ENCODE peak calls at places on chromosomes 13 and 19, in nine cellular contexts. A, P, B, U, X, H, Z, R and J are unnamed samples. For H4K20me1, the result is how much of the 10 kb centered on the place peaks cover.

GRCh38 chr13:50080158-50080855 is 65.1 kb downstream of the KCNRG start:
- DNase-seq in X (no peak), H (peak), Z (peak), R (peak), B (peak), P (peak), U (no peak), A (peak), J (peak)

GRCh38 chr19:45632468-45633196 is 6.6 kb downstream of the EML2 start:
- DNase-seq in P (peak), X (peak), B (peak), R (no peak), H (peak), Z (peak), U (peak), A (peak), J (peak)

GRCh38 chr13:31742102-31742695 is 2.9 kb downstream of the RXFP2 start:
- DNase-seq in U (peak), A (peak), X (peak), P (peak), Z (peak), H (peak), B (peak), R (peak), J (peak)

GRCh38 chr19:34319785-34320184 is 45.2 kb upstream of the GPI start:
- DNase-seq in Z (no peak), B (no peak), X (no peak), A (no peak), P (no peak), U (no peak), R (no peak), H (no peak), J (no peak)

GRCh38 chr19:14580623-14581237 is 2.2 kb upstream of the CLEC17A start:
- DNase-seq in X (no peak), P (no peak), U (no peak), B (no peak), A (no peak), Z (no peak), R (no peak), H (no peak), J (peak)

GRCh38 chr13:19055611-19056010 is 126.0 kb downstream of the TUBA3C start:
- DNase-seq in Z (no peak), U (no peak), A (no peak), B (no peak), H (no peak), P (no peak), R (no peak), X (no peak), J (no peak)

GRCh38 chr13:36736119-36736726 is 62.4 kb downstream of the SERTM1 start:
- DNase-seq in U (peak), R (peak), H (peak), P (peak), Z (peak), X (peak), A (peak), B (peak), J (peak)

GRCh38 chr19:10685210-10685609 is 16.0 kb upstream of the QTRT1 start:
- DNase-seq in H (no peak), X (no peak), A (no peak), U (no peak), P (no peak), R (no peak), Z (no peak), B (no peak), J (no peak)

GRCh38 chr13:52600666-52601065 is 41.6 kb upstream of the HNRNPA1L2 start:
- DNase-seq in U (no peak), P (peak), B (no peak), X (no peak), R (no peak), Z (no peak), H (no peak), A (no peak), J (no peak)

GRCh38 chr19:41882568-41883462 is at the start of gene ARHGEF1:
- DNase-seq in U (no peak), X (peak), H (peak), P (peak), A (peak), Z (peak), R (peak), B (peak), J (peak)

GRCh38 chr13:66397133-66397532 is 833.0 kb downstream of the PCDH9 start:
- DNase-seq in B (no peak), Z (no peak), H (no peak), X (no peak), U (no peak), P (no peak), A (no peak), R (no peak), J (no peak)

GRCh38 chr19:45522010-45522941 is 15.0 kb downstream of the VASP start:
- DNase-seq in A (no peak), Z (no peak), P (no peak), U (no peak), X (no peak), B (no peak), R (no peak), H (no peak), J (no peak)

GRCh38 chr19:13985771-13986347 is 20.3 kb downstream of the RFX1 start:
- DNase-seq in B (no peak), U (no peak), H (peak), X (no peak), A (no peak), R (peak), P (no peak), Z (no peak), J (peak)

GRCh38 chr19:7456964-7457541 is 31.8 kb downstream of the PEX11G start:
- DNase-seq in H (no peak), U (peak), B (no peak), R (no peak), Z (no peak), A (no peak), X (peak), P (peak), J (no peak)

GRCh38 chr19:9958451-9958850 is 22.1 kb upstream of the OLFM2 start:
- DNase-seq in X (no peak), R (no peak), P (peak), B (no peak), A (no peak), U (no peak), Z (no peak), H (no peak), J (no peak)

GRCh38 chr13:101767096-101767495 is 314.6 kb downstream of the ITGBL1 start:
- DNase-seq in Z (no peak), R (no peak), P (no peak), H (no peak), U (no peak), X (no peak), B (no peak), A (no peak), J (no peak)

GRCh38 chr19:27660428-27660827 is 1552.5 kb downstream of the UQCRFS1 start:
- DNase-seq in P (no peak), H (no peak), B (no peak), X (no peak), R (no peak), A (no peak), U (no peak), Z (no peak), J (no peak)

GRCh38 chr13:27280009-27280646 is 9.5 kb downstream of the RASL11A start:
- DNase-seq in U (no peak), Z (no peak), B (no peak), H (no peak), R (no peak), P (no peak), X (peak), A (no peak), J (no peak)

GRCh38 chr13:77124423-77124822 is 97.5 kb upstream of the FBXL3 start:
- DNase-seq in U (no peak), H (no peak), B (no peak), Z (no peak), P (no peak), A (no peak), X (no peak), R (no peak), J (no peak)

GRCh38 chr13:23020246-23020843 is 160.4 kb upstream of the SGCG start:
- DNase-seq in P (peak), A (peak), X (peak), R (peak), H (peak), B (peak), Z (peak), U (peak), J (peak)

GRCh38 chr13:45847554-45848224 is 3.9 kb downstream of the SIAH3 start:
- DNase-seq in R (peak), X (no peak), U (no peak), H (no peak), A (no peak), P (no peak), B (peak), Z (no peak), J (no peak)

GRCh38 chr19:33755314-33756020 is 41.2 kb upstream of the KCTD15 start:
- DNase-seq in A (peak), Z (no peak), X (no peak), P (no peak), B (no peak), H (no peak), U (no peak), R (no peak), J (no peak)

GRCh38 chr19:55698256-55698655 is 23.2 kb downstream of the EPN1 start:
- DNase-seq in X (no peak), Z (no peak), U (no peak), B (no peak), P (no peak), R (no peak), H (no peak), A (no peak), J (no peak)

GRCh38 chr19:13748169-13748884 is 16.0 kb upstream of the MRI1 start:
- DNase-seq in H (peak), X (peak), R (peak), Z (peak), A (peak), U (no peak), B (peak), P (peak), J (peak)

GRCh38 chr19:52734340-52734892 is 428 bp downstream of the ZNF611 start:
- DNase-seq in P (peak), X (no peak), R (no peak), Z (peak), U (no peak), B (peak), H (peak), A (peak), J (no peak)

GRCh38 chr19:16111909-16112752 is 442 bp downstream of the RAB8A start:
- DNase-seq in X (no peak), Z (no peak), H (no peak), P (peak), U (no peak), R (peak), B (no peak), A (no peak), J (no peak)

GRCh38 chr13:40503966-40504591 is 162.4 kb downstream of the FOXO1 start:
- DNase-seq in U (no peak), A (no peak), H (peak), X (peak), P (peak), Z (no peak), B (peak), R (no peak), J (no peak)

GRCh38 chr19:30277941-30278881 is 94.0 kb upstream of the ZNF536 start:
- DNase-seq in R (no peak), Z (no peak), P (no peak), B (no peak), A (no peak), U (no peak), H (no peak), X (no peak), J (no peak)

GRCh38 chr19:55432355-55432959 is 10.6 kb downstream of the SHISA7 start:
- DNase-seq in Z (no peak), P (peak), A (no peak), B (no peak), U (no peak), X (no peak), H (no peak), R (no peak), J (no peak)

GRCh38 chr19:16449330-16449961 is 22.3 kb downstream of the EPS15L1 start:
- DNase-seq in H (no peak), Z (no peak), P (peak), U (no peak), R (peak), B (no peak), X (peak), A (no peak), J (peak)

GRCh38 chr13:19605161-19605955 is 28.1 kb upstream of the MPHOSPH8 start:
- DNase-seq in H (no peak), R (no peak), B (no peak), A (no peak), Z (no peak), U (peak), X (peak), P (no peak), J (no peak)

GRCh38 chr13:46131705-46132104 is 26.9 kb upstream of the CPB2 start:
- DNase-seq in U (no peak), B (no peak), A (no peak), P (no peak), Z (no peak), R (no peak), H (no peak), X (no peak), J (no peak)

GRCh38 chr19:30269638-30270037 is 102.5 kb upstream of the ZNF536 start:
- DNase-seq in X (no peak), H (no peak), P (no peak), A (no peak), R (no peak), Z (no peak), U (no peak), B (no peak), J (no peak)

GRCh38 chr13:28837111-28837510 is 17.0 kb downstream of the MTUS2 start:
- DNase-seq in R (no peak), X (no peak), A (no peak), B (no peak), U (no peak), H (no peak), Z (no peak), P (no peak), J (no peak)

GRCh38 chr13:30905932-30906383 is at the start of gene MEDAG:
- DNase-seq in P (peak), Z (no peak), A (no peak), R (no peak), U (no peak), H (no peak), B (no peak), X (no peak), J (no peak)

GRCh38 chr13:32545083-32545482 is 6.5 kb upstream of the N4BP2L2 start:
- DNase-seq in H (no peak), B (no peak), R (no peak), X (no peak), P (no peak), U (no peak), Z (no peak), A (no peak), J (no peak)

GRCh38 chr19:3621689-3622088 is 4.9 kb downstream of the CACTIN start:
- DNase-seq in R (no peak), X (no peak), U (no peak), P (no peak), A (no peak), H (no peak), Z (no peak), B (no peak), J (no peak)

GRCh38 chr19:55437410-55437809 is 5.7 kb downstream of the SHISA7 start:
- DNase-seq in A (peak), U (peak), X (peak), H (peak), R (peak), B (peak), P (peak), Z (no peak), J (no peak)

GRCh38 chr13:46679369-46680180 is 117.4 kb downstream of the ESD start:
- DNase-seq in A (peak), Z (peak), P (peak), U (no peak), H (no peak), B (peak), X (no peak), R (peak), J (peak)

GRCh38 chr13:53048880-53049279 is 20.3 kb downstream of the OLFM4 start:
- DNase-seq in A (no peak), R (no peak), Z (no peak), B (no peak), X (no peak), P (no peak), H (no peak), U (no peak), J (no peak)

GRCh38 chr13:94110011-94110410 is 369.5 kb downstream of the DCT start:
- DNase-seq in Z (no peak), X (no peak), H (no peak), R (no peak), A (no peak), P (peak), B (no peak), U (no peak), J (no peak)
- TF ChIP-seq EZH2phosphoT487 in Z (no peak), X (no peak), H (no peak), R (no peak), A (no peak), P (no peak), B (no peak), U (no peak), J (no peak)

GRCh38 chr19:6222884-6223283 is 56.9 kb downstream of the MLLT1 start:
- DNase-seq in X (no peak), U (no peak), Z (no peak), A (no peak), H (no peak), R (no peak), P (peak), B (no peak), J (no peak)

GRCh38 chr19:6225232-6225635 is 54.5 kb downstream of the MLLT1 start:
- DNase-seq in R (no peak), Z (no peak), H (no peak), X (no peak), A (no peak), P (no peak), B (no peak), U (no peak), J (no peak)

GRCh38 chr19:6221878-6222746 is 57.7 kb downstream of the MLLT1 start:
- DNase-seq in Z (no peak), A (no peak), B (no peak), P (no peak), R (no peak), H (no peak), X (no peak), U (no peak), J (no peak)

GRCh38 chr19:6224308-6224675 is 55.5 kb downstream of the MLLT1 start:
- DNase-seq in B (no peak), A (no peak), P (no peak), R (no peak), Z (no peak), H (no peak), U (no peak), X (no peak), J (no peak)

GRCh38 chr19:6223461-6224307 is 56.1 kb downstream of the MLLT1 start:
- DNase-seq in U (no peak), B (no peak), P (no peak), X (no peak), H (no peak), A (no peak), Z (no peak), R (no peak), J (no peak)
- H4K20me1 ChIP-seq in U (under half), B (under half), P (under half), X (under half), H (under half), A (under half), Z (under half), R (under half), J (under half)

GRCh38 chr13:85197431-85197830 is 601.8 kb downstream of the SLITRK6 start:
- DNase-seq in P (no peak), U (no peak), R (no peak), X (no peak), B (no peak), H (no peak), Z (no peak), A (no peak), J (no peak)

GRCh38 chr13:85191996-85192395 is 607.2 kb downstream of the SLITRK6 start:
- DNase-seq in P (no peak), X (no peak), R (no peak), A (no peak), Z (no peak), B (no peak), H (no peak), U (no peak), J (no peak)

GRCh38 chr13:85194482-85194881 is 604.7 kb downstream of the SLITRK6 start:
- DNase-seq in H (no peak), P (no peak), X (no peak), B (no peak), U (no peak), Z (no peak), R (no peak), A (no peak), J (no peak)
- H2AFZ ChIP-seq in H (no peak), P (no peak), X (no peak), B (no peak), U (no peak), Z (no peak), R (no peak), A (no peak), J (peak)

GRCh38 chr19:47633996-47634395 is 25.1 kb downstream of the BICRA start:
- DNase-seq in U (no peak), P (no peak), A (no peak), Z (no peak), X (no peak), B (no peak), R (no peak), H (no peak), J (no peak)
- TF ChIP-seq EZH2phosphoT487 in U (no peak), P (no peak), A (no peak), Z (no peak), X (no peak), B (no peak), R (no peak), H (no peak), J (no peak)

GRCh38 chr19:944171-944567 is 18.3 kb downstream of the ARID3A start:
- DNase-seq in U (no peak), X (no peak), H (no peak), A (no peak), Z (peak), B (peak), P (no peak), R (no peak), J (no peak)
- H4K20me1 ChIP-seq in U (under half), X (under half), H (under half), A (half or more), Z (half or more), B (half or more), P (under half), R (under half), J (under half)

GRCh38 chr19:50158577-50158976 is 4.5 kb downstream of the IZUMO2 start:
- DNase-seq in H (no peak), X (no peak), P (no peak), U (no peak), B (no peak), Z (no peak), R (no peak), A (no peak), J (peak)
- H2AFZ ChIP-seq in H (no peak), X (no peak), P (no peak), U (no peak), B (no peak), Z (no peak), R (no peak), A (no peak), J (no peak)

DNA sequence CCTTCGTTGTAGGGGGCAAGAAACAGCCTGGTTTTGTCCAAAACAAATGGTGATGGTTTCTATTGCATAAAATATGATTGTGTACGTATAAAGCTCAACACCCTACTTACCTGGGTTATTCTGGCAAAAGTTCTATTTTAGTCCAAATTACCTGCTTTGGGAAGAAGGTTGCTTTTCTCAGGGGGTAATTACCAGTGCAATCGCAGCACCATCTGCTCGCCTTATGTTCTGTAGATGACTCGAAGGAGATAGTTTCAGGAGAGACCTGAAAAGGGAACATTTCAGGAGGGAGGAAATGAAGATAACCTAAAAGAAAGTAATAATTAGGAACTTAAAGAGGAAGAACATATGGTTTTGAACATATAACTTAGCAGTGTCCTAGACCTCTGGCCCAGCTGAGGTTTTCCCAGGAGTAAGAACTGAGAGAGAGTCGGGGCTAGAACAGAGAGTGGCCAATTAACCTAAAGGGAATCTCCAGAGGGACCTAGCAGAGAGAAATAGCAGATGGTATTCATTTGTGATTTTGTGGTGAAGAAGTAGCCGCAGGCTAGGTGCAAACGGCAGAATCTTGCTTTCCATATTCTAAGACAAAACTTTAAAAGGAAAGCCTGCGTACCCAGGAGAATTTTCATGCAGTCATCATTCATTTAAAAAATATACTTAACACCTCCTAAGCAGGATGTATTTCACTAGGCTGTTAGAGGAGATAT is 112.9 kb upstream of the SLC10A2 start:
- DNase-seq in Z (no peak), B (no peak), P (no peak), R (no peak), A (no peak), X (no peak), U (no peak), H (no peak), J (no peak)
- TF ChIP-seq EZH2phosphoT487 in Z (no peak), B (no peak), P (no peak), R (no peak), A (no peak), X (no peak), U (no peak), H (no peak), J (no peak)